ENCODE peak calls at places on chromosomes 1 and 21, in four cellular contexts. One of them, this sample, is unnamed.

GRCh38 chr1:214074477-214074876 is 86.7 kb downstream of the PROX1 start:
- DNase-seq in AG09319: no peak
- DNase-seq in cardiac fibroblast: no peak
- DNase-seq in EH: no peak
- DNase-seq in this sample: no peak

GRCh38 chr1:220808501-220809186 is 21.9 kb downstream of the MTARC1 start:
- DNase-seq in AG09319: no peak
- DNase-seq in cardiac fibroblast: no peak
- DNase-seq in EH: no peak
- DNase-seq in this sample: no peak

GRCh38 chr21:31158789-31159581 is 120.7 kb upstream of the KRTAP19-8 start:
- DNase-seq in AG09319: no peak
- DNase-seq in cardiac fibroblast: peak; percentile 51
- DNase-seq in EH: no peak
- DNase-seq in this sample: no peak

GRCh38 chr1:115373305-115373704 is 35.3 kb upstream of the NGF start:
- DNase-seq in AG09319: peak; percentile 35
- DNase-seq in cardiac fibroblast: peak; percentile 43
- DNase-seq in EH: peak; percentile 97
- DNase-seq in this sample: no peak

GRCh38 chr1:219938706-219939105 is 10.3 kb upstream of the SLC30A10 start:
- DNase-seq in AG09319: no peak
- DNase-seq in cardiac fibroblast: no peak
- DNase-seq in EH: peak; percentile 33
- DNase-seq in this sample: no peak

GRCh38 chr21:23858878-23859277 is 1748.4 kb downstream of the MRPL39 start:
- DNase-seq in AG09319: no peak
- DNase-seq in cardiac fibroblast: no peak
- DNase-seq in EH: no peak
- DNase-seq in this sample: no peak

GRCh38 chr1:152906023-152906565 is 2.3 kb upstream of the IVL start:
- DNase-seq in AG09319: peak; percentile 60
- DNase-seq in cardiac fibroblast: no peak
- DNase-seq in EH: peak; percentile 94
- DNase-seq in this sample: no peak

GRCh38 chr1:118151312-118151937 is 33.6 kb downstream of the SPAG17 start:
- DNase-seq in AG09319: no peak
- DNase-seq in cardiac fibroblast: peak; percentile 78
- DNase-seq in EH: peak; percentile 65
- DNase-seq in this sample: no peak

This sample was measured in T-helper 22 cell.